ENCODE peak calls at places on chromosomes 6 and 20, in nine cellular contexts. Z is left ventricle myocardium superior, I is anterior cingulate cortex, N is AG04449, E is endothelial cell, B is B cell, D is left cardiac atrium, F is occipital lobe, P is HEK293T. M is an unnamed sample.
A peak's percentile ranks its signal among the peaks of the same experiment; 100 is the strongest.

GRCh38 chr20:36144336-36144735 is 10.2 kb upstream of the EPB41L1 start:
- DNase-seq in E (no peak), I (no peak), N (no peak), Z (no peak), B (no peak), F (no peak), D (no peak), P (no peak), M (no peak)

GRCh38 chr6:148358196-148358785 is 15.7 kb downstream of the SASH1 start:
- DNase-seq in P (no peak), I (no peak), E (no peak), N (no peak), F (no peak), Z (no peak), B (no peak), D (peak; percentile 48), M (no peak)

GRCh38 chr20:43767686-43768474 is 41.1 kb upstream of the GTSF1L start:
- DNase-seq in D (no peak), B (no peak), N (no peak), Z (no peak), I (no peak), F (peak; percentile 33), P (no peak), E (no peak), M (no peak)

GRCh38 chr6:166623318-166623717 is 3.7 kb downstream of the RPS6KA2 start:
- DNase-seq in P (no peak), I (no peak), B (no peak), D (no peak), N (no peak), F (no peak), Z (no peak), E (no peak), M (no peak)

GRCh38 chr6:83808926-83809325 is 44.2 kb upstream of the RIPPLY2 start:
- DNase-seq in I (no peak), B (no peak), F (no peak), D (no peak), P (no peak), N (no peak), E (no peak), Z (no peak), M (peak; percentile 40)

GRCh38 chr6:111482236-111482958 is 621 bp downstream of the REV3L start:
- DNase-seq in F (peak; percentile 57), B (peak; percentile 70), P (no peak), D (peak; percentile 59), E (peak; percentile 34), I (peak; percentile 75), N (no peak), Z (peak; percentile 70), M (no peak)

GRCh38 chr20:44056010-44056698 is 130.8 kb downstream of the JPH2 start:
- DNase-seq in E (peak; percentile 65), P (peak; percentile 55), I (no peak), D (no peak), B (peak; percentile 48), N (no peak), F (no peak), Z (peak; percentile 70), M (no peak)

GRCh38 chr6:26045046-26045938 is 41.9 kb upstream of the HFE start:
- DNase-seq in Z (peak; percentile 56), E (peak; percentile 65), N (no peak), I (peak; percentile 72), F (peak; percentile 48), D (peak; percentile 75), P (no peak), B (peak; percentile 89), M (peak; percentile 82)

GRCh38 chr6:90197854-90198496 is 98.7 kb downstream of the BACH2 start:
- DNase-seq in Z (no peak), N (no peak), B (no peak), F (peak; percentile 6), P (no peak), I (no peak), E (no peak), D (no peak), M (no peak)

GRCh38 chr6:160226118-160226541 is 32.5 kb downstream of the SLC22A2 start:
- DNase-seq in I (no peak), D (no peak), P (no peak), B (no peak), Z (no peak), F (no peak), N (no peak), E (no peak), M (no peak)

GRCh38 chr6:42131531-42131930 is 10.9 kb downstream of the C6orf132 start:
- DNase-seq in D (no peak), I (no peak), P (no peak), Z (no peak), E (no peak), F (no peak), N (no peak), B (no peak), M (no peak)

GRCh38 chr20:10216146-10216741 is 2.4 kb upstream of the SNAP25 start:
- DNase-seq in I (no peak), Z (no peak), N (no peak), P (no peak), F (no peak), D (no peak), E (no peak), B (no peak), M (peak; percentile 37)

GRCh38 chr20:23687986-23688385 is 852 bp downstream of the CST4 start:
- DNase-seq in Z (no peak), I (no peak), E (no peak), B (no peak), D (no peak), N (no peak), P (no peak), F (no peak), M (no peak)

GRCh38 chr20:23399568-23400241 is 21.6 kb downstream of the NAPB start:
- DNase-seq in Z (no peak), B (no peak), N (no peak), E (no peak), I (no peak), D (no peak), F (no peak), P (no peak), M (no peak)

GRCh38 chr6:12147557-12148316 is 135.6 kb downstream of the HIVEP1 start:
- DNase-seq in E (no peak), N (no peak), F (no peak), Z (no peak), P (no peak), I (no peak), D (no peak), B (no peak), M (no peak)

GRCh38 chr20:11716239-11716944 is 201.3 kb upstream of the BTBD3 start:
- DNase-seq in E (peak; percentile 48), B (no peak), Z (no peak), N (peak; percentile 85), P (peak; percentile 65), F (no peak), D (no peak), I (no peak), M (no peak)

GRCh38 chr6:36442083-36442670 is 477 bp downstream of the PXT1 start:
- DNase-seq in Z (no peak), F (no peak), I (no peak), E (no peak), P (no peak), N (no peak), D (no peak), B (no peak), M (no peak)

GRCh38 chr20:63847374-63848002 is 13.8 kb upstream of the ABHD16B start:
- DNase-seq in Z (peak; percentile 53), B (no peak), P (no peak), D (no peak), I (no peak), E (peak; percentile 55), F (no peak), N (no peak), M (no peak)

GRCh38 chr6:41441598-41442205 is 104.5 kb upstream of the FOXP4 start:
- DNase-seq in B (no peak), I (no peak), E (no peak), D (no peak), N (no peak), P (no peak), Z (no peak), F (no peak), M (no peak)

GRCh38 chr6:47079638-47080037 is 37.5 kb upstream of the ADGRF1 start:
- DNase-seq in P (peak; percentile 32), D (no peak), B (no peak), N (no peak), Z (no peak), E (no peak), I (no peak), F (no peak), M (no peak)

GRCh38 chr20:62027116-62027515 is 38.6 kb downstream of the TAF4 start:
- DNase-seq in F (no peak), N (no peak), I (no peak), B (no peak), D (no peak), P (no peak), Z (peak; percentile 20), E (no peak), M (no peak)

GRCh38 chr20:17871181-17871580 is 97.4 kb downstream of the SNX5 start:
- DNase-seq in N (no peak), I (no peak), P (no peak), E (no peak), D (no peak), F (no peak), Z (no peak), B (no peak), M (no peak)

GRCh38 chr6:104483225-104483834 is 376.4 kb downstream of the HACE1 start:
- DNase-seq in D (no peak), E (no peak), I (no peak), N (no peak), Z (no peak), B (no peak), F (no peak), P (no peak), M (no peak)

GRCh38 chr6:71929047-71929446 is 42.7 kb downstream of the RIMS1 start:
- DNase-seq in P (no peak), F (no peak), B (no peak), N (no peak), D (no peak), Z (no peak), I (no peak), E (no peak), M (no peak)

GRCh38 chr6:56759521-56759920 is 116.8 kb upstream of the DST start:
- DNase-seq in F (no peak), B (no peak), D (no peak), Z (no peak), N (no peak), E (no peak), P (no peak), I (no peak), M (no peak)

GRCh38 chr20:39165099-39165498 is 203.0 kb downstream of the DHX35 start:
- DNase-seq in B (no peak), N (no peak), F (no peak), Z (no peak), I (no peak), P (no peak), E (no peak), D (no peak), M (no peak)